ENCODE peak calls at places on chromosomes 11 and 22, in seven cellular contexts. One of them, this sample, is unnamed.
A peak's percentile ranks its signal among the peaks of the same experiment; 100 is the strongest.

GRCh38 chr11:113615098-113615497 is 91.0 kb downstream of the TMPRSS5 start:
- DNase-seq in brain microvascular endothelial cell: no peak
- DNase-seq in BJ: no peak
- DNase-seq in body of pancreas: no peak
- DNase-seq in activated T-helper 9 cell treated with anti-CD3 and anti-CD28 coated beads, Interleukin-2, amount 50 U/mL, for 16 hours: no peak
- DNase-seq in SW480: no peak
- DNase-seq in effector CD4-positive, alpha-beta T cell: no peak
- DNase-seq in this sample: no peak

GRCh38 chr22:25637672-25638071 is 73.2 kb downstream of the GRK3 start:
- DNase-seq in brain microvascular endothelial cell: no peak
- DNase-seq in BJ: no peak
- DNase-seq in body of pancreas: no peak
- DNase-seq in activated T-helper 9 cell treated with anti-CD3 and anti-CD28 coated beads, Interleukin-2, amount 50 U/mL, for 16 hours: no peak
- DNase-seq in SW480: no peak
- DNase-seq in effector CD4-positive, alpha-beta T cell: no peak
- DNase-seq in this sample: no peak

GRCh38 chr11:78803995-78804394 is 229.3 kb upstream of the NARS2 start:
- DNase-seq in brain microvascular endothelial cell: no peak
- DNase-seq in BJ: no peak
- DNase-seq in body of pancreas: no peak
- DNase-seq in activated T-helper 9 cell treated with anti-CD3 and anti-CD28 coated beads, Interleukin-2, amount 50 U/mL, for 16 hours: no peak
- DNase-seq in SW480: no peak
- DNase-seq in effector CD4-positive, alpha-beta T cell: no peak
- DNase-seq in this sample: no peak

GRCh38 chr11:19651654-19652053 is 61.0 kb upstream of the NAV2 start:
- DNase-seq in brain microvascular endothelial cell: no peak
- DNase-seq in BJ: no peak
- DNase-seq in body of pancreas: no peak
- DNase-seq in activated T-helper 9 cell treated with anti-CD3 and anti-CD28 coated beads, Interleukin-2, amount 50 U/mL, for 16 hours: no peak
- DNase-seq in SW480: no peak
- DNase-seq in effector CD4-positive, alpha-beta T cell: no peak
- DNase-seq in this sample: no peak

GRCh38 chr11:73147771-73148681 is 5.9 kb upstream of the FCHSD2 start:
- DNase-seq in brain microvascular endothelial cell: no peak
- DNase-seq in BJ: no peak
- DNase-seq in body of pancreas: peak; percentile 72
- DNase-seq in activated T-helper 9 cell treated with anti-CD3 and anti-CD28 coated beads, Interleukin-2, amount 50 U/mL, for 16 hours: no peak
- DNase-seq in SW480: no peak
- DNase-seq in effector CD4-positive, alpha-beta T cell: no peak
- DNase-seq in this sample: no peak

GRCh38 chr22:45932066-45932465 is 44.9 kb downstream of the WNT7B start:
- DNase-seq in brain microvascular endothelial cell: no peak
- DNase-seq in BJ: no peak
- DNase-seq in body of pancreas: no peak
- DNase-seq in activated T-helper 9 cell treated with anti-CD3 and anti-CD28 coated beads, Interleukin-2, amount 50 U/mL, for 16 hours: no peak
- DNase-seq in SW480: no peak
- DNase-seq in effector CD4-positive, alpha-beta T cell: no peak
- DNase-seq in this sample: no peak

GRCh38 chr11:69486773-69487266 is 5.4 kb downstream of the LINC01488 start:
- DNase-seq in brain microvascular endothelial cell: no peak
- DNase-seq in BJ: no peak
- DNase-seq in body of pancreas: no peak
- DNase-seq in activated T-helper 9 cell treated with anti-CD3 and anti-CD28 coated beads, Interleukin-2, amount 50 U/mL, for 16 hours: no peak
- DNase-seq in SW480: no peak
- DNase-seq in effector CD4-positive, alpha-beta T cell: no peak
- DNase-seq in this sample: no peak

GRCh38 chr22:50671641-50672040 is 982 bp upstream of the SHANK3 start:
- DNase-seq in brain microvascular endothelial cell: peak; percentile 31
- DNase-seq in BJ: no peak
- DNase-seq in body of pancreas: no peak
- DNase-seq in activated T-helper 9 cell treated with anti-CD3 and anti-CD28 coated beads, Interleukin-2, amount 50 U/mL, for 16 hours: no peak
- DNase-seq in SW480: no peak
- DNase-seq in effector CD4-positive, alpha-beta T cell: no peak
- DNase-seq in this sample: no peak

GRCh38 chr11:68584097-68584496 is 100.2 kb upstream of the GAL start:
- DNase-seq in brain microvascular endothelial cell: peak; percentile 29
- DNase-seq in BJ: no peak
- DNase-seq in body of pancreas: peak; percentile 52
- DNase-seq in activated T-helper 9 cell treated with anti-CD3 and anti-CD28 coated beads, Interleukin-2, amount 50 U/mL, for 16 hours: peak; percentile 16
- DNase-seq in SW480: peak; percentile 13
- DNase-seq in effector CD4-positive, alpha-beta T cell: peak; percentile 39
- DNase-seq in this sample: no peak

GRCh38 chr11:64765841-64766682 is 6.3 kb upstream of the PYGM start:
- DNase-seq in brain microvascular endothelial cell: no peak
- DNase-seq in BJ: no peak
- DNase-seq in body of pancreas: no peak
- DNase-seq in activated T-helper 9 cell treated with anti-CD3 and anti-CD28 coated beads, Interleukin-2, amount 50 U/mL, for 16 hours: no peak
- DNase-seq in SW480: no peak
- DNase-seq in effector CD4-positive, alpha-beta T cell: no peak
- DNase-seq in this sample: no peak

GRCh38 chr11:116882386-116882785 is 45.0 kb upstream of the APOA1 start:
- DNase-seq in brain microvascular endothelial cell: peak; percentile 40
- DNase-seq in BJ: peak; percentile 77
- DNase-seq in body of pancreas: no peak
- DNase-seq in activated T-helper 9 cell treated with anti-CD3 and anti-CD28 coated beads, Interleukin-2, amount 50 U/mL, for 16 hours: no peak
- DNase-seq in SW480: peak; percentile 9
- DNase-seq in effector CD4-positive, alpha-beta T cell: no peak
- DNase-seq in this sample: no peak

GRCh38 chr11:12395333-12395732 is 18.0 kb downstream of the PARVA start:
- DNase-seq in brain microvascular endothelial cell: no peak
- DNase-seq in BJ: no peak
- DNase-seq in body of pancreas: no peak
- DNase-seq in activated T-helper 9 cell treated with anti-CD3 and anti-CD28 coated beads, Interleukin-2, amount 50 U/mL, for 16 hours: no peak
- DNase-seq in SW480: no peak
- DNase-seq in effector CD4-positive, alpha-beta T cell: no peak
- DNase-seq in this sample: no peak

GRCh38 chr22:21845558-21846452 is 21.6 kb downstream of the MAPK1 start:
- DNase-seq in brain microvascular endothelial cell: no peak
- DNase-seq in BJ: no peak
- DNase-seq in body of pancreas: no peak
- DNase-seq in activated T-helper 9 cell treated with anti-CD3 and anti-CD28 coated beads, Interleukin-2, amount 50 U/mL, for 16 hours: no peak
- DNase-seq in SW480: no peak
- DNase-seq in effector CD4-positive, alpha-beta T cell: no peak
- DNase-seq in this sample: no peak

GRCh38 chr11:11157201-11157600 is 195.8 kb downstream of the CSNK2A3 start:
- DNase-seq in brain microvascular endothelial cell: peak; percentile 29
- DNase-seq in BJ: no peak
- DNase-seq in body of pancreas: no peak
- DNase-seq in activated T-helper 9 cell treated with anti-CD3 and anti-CD28 coated beads, Interleukin-2, amount 50 U/mL, for 16 hours: no peak
- DNase-seq in SW480: peak; percentile 40
- DNase-seq in effector CD4-positive, alpha-beta T cell: peak; percentile 59
- DNase-seq in this sample: no peak

GRCh38 chr11:56172256-56172835 is 4.1 kb upstream of the OR5J2 start:
- DNase-seq in brain microvascular endothelial cell: no peak
- DNase-seq in BJ: no peak
- DNase-seq in body of pancreas: no peak
- DNase-seq in activated T-helper 9 cell treated with anti-CD3 and anti-CD28 coated beads, Interleukin-2, amount 50 U/mL, for 16 hours: no peak
- DNase-seq in SW480: no peak
- DNase-seq in effector CD4-positive, alpha-beta T cell: no peak
- DNase-seq in this sample: no peak

GRCh38 chr11:36109850-36110606 is 166.2 kb downstream of the LDLRAD3 start:
- DNase-seq in brain microvascular endothelial cell: no peak
- DNase-seq in BJ: no peak
- DNase-seq in body of pancreas: no peak
- DNase-seq in activated T-helper 9 cell treated with anti-CD3 and anti-CD28 coated beads, Interleukin-2, amount 50 U/mL, for 16 hours: no peak
- DNase-seq in SW480: no peak
- DNase-seq in effector CD4-positive, alpha-beta T cell: no peak
- DNase-seq in this sample: no peak

GRCh38 chr11:133927690-133928627 is 28.8 kb downstream of the IGSF9B start:
- DNase-seq in brain microvascular endothelial cell: peak; percentile 45
- DNase-seq in BJ: no peak
- DNase-seq in body of pancreas: peak; percentile 64
- DNase-seq in activated T-helper 9 cell treated with anti-CD3 and anti-CD28 coated beads, Interleukin-2, amount 50 U/mL, for 16 hours: peak; percentile 45
- DNase-seq in SW480: peak; percentile 88
- DNase-seq in effector CD4-positive, alpha-beta T cell: peak; percentile 54
- DNase-seq in this sample: peak; percentile 53

GRCh38 chr11:64245797-64246623 is 733 bp downstream of the PPP1R14B start:
- DNase-seq in brain microvascular endothelial cell: peak; percentile 92
- DNase-seq in BJ: no peak
- DNase-seq in body of pancreas: peak; percentile 86
- DNase-seq in activated T-helper 9 cell treated with anti-CD3 and anti-CD28 coated beads, Interleukin-2, amount 50 U/mL, for 16 hours: peak; percentile 72
- DNase-seq in SW480: peak; percentile 89
- DNase-seq in effector CD4-positive, alpha-beta T cell: peak; percentile 68
- DNase-seq in this sample: peak; percentile 71

GRCh38 chr11:74318241-74318932 is 6.9 kb upstream of the P4HA3 start:
- DNase-seq in brain microvascular endothelial cell: peak; percentile 64
- DNase-seq in BJ: no peak
- DNase-seq in body of pancreas: no peak
- DNase-seq in activated T-helper 9 cell treated with anti-CD3 and anti-CD28 coated beads, Interleukin-2, amount 50 U/mL, for 16 hours: no peak
- DNase-seq in SW480: no peak
- DNase-seq in effector CD4-positive, alpha-beta T cell: no peak
- DNase-seq in this sample: no peak

GRCh38 chr11:75786101-75786736 is 17.6 kb downstream of the DGAT2 start:
- DNase-seq in brain microvascular endothelial cell: no peak
- DNase-seq in BJ: no peak
- DNase-seq in body of pancreas: peak; percentile 75
- DNase-seq in activated T-helper 9 cell treated with anti-CD3 and anti-CD28 coated beads, Interleukin-2, amount 50 U/mL, for 16 hours: no peak
- DNase-seq in SW480: peak; percentile 56
- DNase-seq in effector CD4-positive, alpha-beta T cell: no peak
- DNase-seq in this sample: no peak

GRCh38 chr11:43947815-43948214 is 5.4 kb downstream of the C11orf96 start:
- DNase-seq in brain microvascular endothelial cell: no peak
- DNase-seq in BJ: no peak
- DNase-seq in body of pancreas: no peak
- DNase-seq in activated T-helper 9 cell treated with anti-CD3 and anti-CD28 coated beads, Interleukin-2, amount 50 U/mL, for 16 hours: no peak
- DNase-seq in SW480: no peak
- DNase-seq in effector CD4-positive, alpha-beta T cell: no peak
- DNase-seq in this sample: no peak

GRCh38 chr22:48572951-48573350 is 1254.7 kb downstream of the BRD1 start:
- DNase-seq in brain microvascular endothelial cell: no peak
- DNase-seq in BJ: no peak
- DNase-seq in body of pancreas: no peak
- DNase-seq in activated T-helper 9 cell treated with anti-CD3 and anti-CD28 coated beads, Interleukin-2, amount 50 U/mL, for 16 hours: no peak
- DNase-seq in SW480: no peak
- DNase-seq in effector CD4-positive, alpha-beta T cell: no peak
- DNase-seq in this sample: no peak

GRCh38 chr11:70063121-70063520 is 15.0 kb upstream of the ANO1 start:
- DNase-seq in brain microvascular endothelial cell: no peak
- DNase-seq in BJ: no peak
- DNase-seq in body of pancreas: no peak
- DNase-seq in activated T-helper 9 cell treated with anti-CD3 and anti-CD28 coated beads, Interleukin-2, amount 50 U/mL, for 16 hours: no peak
- DNase-seq in SW480: no peak
- DNase-seq in effector CD4-positive, alpha-beta T cell: no peak
- DNase-seq in this sample: no peak

GRCh38 chr11:74966651-74967050 is 17.6 kb downstream of the SPCS2 start:
- DNase-seq in brain microvascular endothelial cell: peak; percentile 66
- DNase-seq in BJ: no peak
- DNase-seq in body of pancreas: no peak
- DNase-seq in activated T-helper 9 cell treated with anti-CD3 and anti-CD28 coated beads, Interleukin-2, amount 50 U/mL, for 16 hours: no peak
- DNase-seq in SW480: no peak
- DNase-seq in effector CD4-positive, alpha-beta T cell: no peak
- DNase-seq in this sample: peak; percentile 57

GRCh38 chr22:27512283-27512761 is 289.2 kb downstream of the MN1 start:
- DNase-seq in brain microvascular endothelial cell: peak; percentile 97
- DNase-seq in BJ: peak; percentile 79
- DNase-seq in body of pancreas: peak; percentile 81
- DNase-seq in activated T-helper 9 cell treated with anti-CD3 and anti-CD28 coated beads, Interleukin-2, amount 50 U/mL, for 16 hours: no peak
- DNase-seq in SW480: no peak
- DNase-seq in effector CD4-positive, alpha-beta T cell: no peak
- DNase-seq in this sample: no peak

GRCh38 chr11:122170815-122171475 is 54.9 kb upstream of the BLID start:
- DNase-seq in brain microvascular endothelial cell: peak; percentile 83
- DNase-seq in BJ: peak; percentile 56
- DNase-seq in body of pancreas: no peak
- DNase-seq in activated T-helper 9 cell treated with anti-CD3 and anti-CD28 coated beads, Interleukin-2, amount 50 U/mL, for 16 hours: no peak
- DNase-seq in SW480: no peak
- DNase-seq in effector CD4-positive, alpha-beta T cell: no peak
- DNase-seq in this sample: no peak

GRCh38 chr22:38504731-38505594 is 1.1 kb downstream of the DDX17 start:
- DNase-seq in brain microvascular endothelial cell: peak; percentile 54
- DNase-seq in BJ: no peak
- DNase-seq in body of pancreas: peak; percentile 80
- DNase-seq in activated T-helper 9 cell treated with anti-CD3 and anti-CD28 coated beads, Interleukin-2, amount 50 U/mL, for 16 hours: peak; percentile 39
- DNase-seq in SW480: peak; percentile 33
- DNase-seq in effector CD4-positive, alpha-beta T cell: peak; percentile 44
- DNase-seq in this sample: no peak

GRCh38 chr11:68255526-68255925 is 16.2 kb downstream of the C11orf24 start:
- DNase-seq in brain microvascular endothelial cell: no peak
- DNase-seq in BJ: no peak
- DNase-seq in body of pancreas: no peak
- DNase-seq in activated T-helper 9 cell treated with anti-CD3 and anti-CD28 coated beads, Interleukin-2, amount 50 U/mL, for 16 hours: no peak
- DNase-seq in SW480: no peak
- DNase-seq in effector CD4-positive, alpha-beta T cell: no peak
- DNase-seq in this sample: no peak

GRCh38 chr22:44429941-44430587 is 68.0 kb downstream of the RTL6 start:
- DNase-seq in brain microvascular endothelial cell: no peak
- DNase-seq in BJ: no peak
- DNase-seq in body of pancreas: no peak
- DNase-seq in activated T-helper 9 cell treated with anti-CD3 and anti-CD28 coated beads, Interleukin-2, amount 50 U/mL, for 16 hours: no peak
- DNase-seq in SW480: no peak
- DNase-seq in effector CD4-positive, alpha-beta T cell: no peak
- DNase-seq in this sample: no peak

GRCh38 chr11:47400813-47401279 is 7.5 kb upstream of the SLC39A13 start:
- DNase-seq in brain microvascular endothelial cell: no peak
- DNase-seq in BJ: no peak
- DNase-seq in body of pancreas: no peak
- DNase-seq in activated T-helper 9 cell treated with anti-CD3 and anti-CD28 coated beads, Interleukin-2, amount 50 U/mL, for 16 hours: no peak
- DNase-seq in SW480: no peak
- DNase-seq in effector CD4-positive, alpha-beta T cell: no peak
- DNase-seq in this sample: no peak

GRCh38 chr22:26767351-26767970 is 110.1 kb downstream of the MIAT start:
- DNase-seq in brain microvascular endothelial cell: no peak
- DNase-seq in BJ: no peak
- DNase-seq in body of pancreas: no peak
- DNase-seq in activated T-helper 9 cell treated with anti-CD3 and anti-CD28 coated beads, Interleukin-2, amount 50 U/mL, for 16 hours: no peak
- DNase-seq in SW480: no peak
- DNase-seq in effector CD4-positive, alpha-beta T cell: no peak
- DNase-seq in this sample: no peak

GRCh38 chr11:68340003-68340767 is 27.8 kb downstream of the LRP5 start:
- DNase-seq in brain microvascular endothelial cell: no peak
- DNase-seq in BJ: no peak
- DNase-seq in body of pancreas: no peak
- DNase-seq in activated T-helper 9 cell treated with anti-CD3 and anti-CD28 coated beads, Interleukin-2, amount 50 U/mL, for 16 hours: no peak
- DNase-seq in SW480: no peak
- DNase-seq in effector CD4-positive, alpha-beta T cell: peak; percentile 12
- DNase-seq in this sample: no peak

GRCh38 chr11:68349461-68350249 is 37.3 kb downstream of the LRP5 start:
- DNase-seq in brain microvascular endothelial cell: no peak
- DNase-seq in BJ: no peak
- DNase-seq in body of pancreas: no peak
- DNase-seq in activated T-helper 9 cell treated with anti-CD3 and anti-CD28 coated beads, Interleukin-2, amount 50 U/mL, for 16 hours: no peak
- DNase-seq in SW480: no peak
- DNase-seq in effector CD4-positive, alpha-beta T cell: no peak
- DNase-seq in this sample: no peak

GRCh38 chr11:113865873-113866272 is 9.5 kb downstream of the USP28 start:
- DNase-seq in brain microvascular endothelial cell: no peak
- DNase-seq in BJ: no peak
- DNase-seq in body of pancreas: no peak
- DNase-seq in activated T-helper 9 cell treated with anti-CD3 and anti-CD28 coated beads, Interleukin-2, amount 50 U/mL, for 16 hours: no peak
- DNase-seq in SW480: no peak
- DNase-seq in effector CD4-positive, alpha-beta T cell: no peak
- DNase-seq in this sample: no peak

GRCh38 chr11:47514825-47515647 is 37.9 kb downstream of the CELF1 start:
- DNase-seq in brain microvascular endothelial cell: peak; percentile 88
- DNase-seq in BJ: peak; percentile 33
- DNase-seq in body of pancreas: no peak
- DNase-seq in activated T-helper 9 cell treated with anti-CD3 and anti-CD28 coated beads, Interleukin-2, amount 50 U/mL, for 16 hours: peak; percentile 4
- DNase-seq in SW480: no peak
- DNase-seq in effector CD4-positive, alpha-beta T cell: no peak
- DNase-seq in this sample: no peak

This sample was measured in Panc1.